ENCODE peak calls at places on chromosomes 6 and 20, in eight cellular contexts. A, R, I, X, Q, D, E and P are unnamed samples.

GRCh38 chr20:32281711-32282110 is 4.3 kb downstream of the KIF3B start:
- DNase-seq in X (no peak), E (no peak), D (no peak), A (no peak), R (no peak), Q (no peak), I (no peak), P (no peak)

GRCh38 chr6:4608361-4609115 is 167.7 kb upstream of the CDYL start:
- DNase-seq in R (peak; percentile 84), I (no peak), A (no peak), D (peak; percentile 81), X (no peak), E (no peak), Q (no peak), P (no peak)

GRCh38 chr6:155066371-155066770 is 71.3 kb downstream of the TIAM2 start:
- DNase-seq in X (peak; percentile 42), R (no peak), D (no peak), Q (no peak), I (no peak), E (peak; percentile 67), A (peak; percentile 55), P (no peak)

GRCh38 chr6:11975353-11975977 is 36.6 kb upstream of the HIVEP1 start:
- DNase-seq in I (no peak), X (no peak), Q (no peak), R (no peak), D (no peak), E (no peak), A (no peak), P (no peak)

GRCh38 chr20:8129211-8129986 is 2.7 kb upstream of the PLCB1 start:
- DNase-seq in D (no peak), Q (no peak), R (no peak), X (peak; percentile 57), A (no peak), E (peak; percentile 28), I (no peak), P (no peak)

GRCh38 chr6:150992682-150993081 is 127.2 kb downstream of the MTHFD1L start:
- DNase-seq in A (peak; percentile 9), X (no peak), D (no peak), Q (no peak), R (no peak), I (no peak), E (no peak), P (no peak)

GRCh38 chr20:6142348-6142993 is 19.6 kb upstream of the FERMT1 start:
- DNase-seq in I (peak; percentile 24), X (peak; percentile 71), Q (peak; percentile 85), A (peak; percentile 78), D (peak; percentile 17), R (peak; percentile 44), E (peak; percentile 74), P (peak; percentile 74)

GRCh38 chr6:131419698-131420097 is 153.3 kb upstream of the ARG1 start:
- DNase-seq in X (no peak), R (no peak), Q (no peak), A (no peak), I (no peak), E (no peak), D (no peak), P (peak; percentile 0)

GRCh38 chr6:7150381-7151064 is 42.8 kb downstream of the RREB1 start:
- DNase-seq in Q (no peak), E (no peak), I (no peak), A (no peak), X (no peak), D (no peak), R (no peak), P (no peak)

GRCh38 chr6:152206072-152206818 is 398.8 kb downstream of the ESR1 start:
- DNase-seq in D (peak; percentile 7), X (peak; percentile 25), Q (no peak), I (no peak), E (peak; percentile 37), R (no peak), A (peak; percentile 27), P (no peak)

GRCh38 chr6:11423072-11423471 is 114.5 kb upstream of the TMEM170B start:
- DNase-seq in X (no peak), E (no peak), I (no peak), A (no peak), D (no peak), R (no peak), Q (no peak), P (no peak)

GRCh38 chr6:21024621-21025020 is 490.4 kb downstream of the CDKAL1 start:
- DNase-seq in Q (no peak), I (no peak), A (no peak), R (no peak), D (no peak), E (peak; percentile 70), X (peak; percentile 50), P (no peak)

GRCh38 chr6:79421707-79422484 is 115.3 kb downstream of the LCA5 start:
- DNase-seq in I (peak; percentile 94), D (no peak), E (peak; percentile 96), A (no peak), X (peak; percentile 96), Q (peak; percentile 95), R (no peak), P (peak; percentile 88)

GRCh38 chr20:14979472-14979986 is 642.1 kb upstream of the FLRT3 start:
- DNase-seq in R (no peak), E (no peak), Q (no peak), I (no peak), A (no peak), X (no peak), D (no peak), P (no peak)

GRCh38 chr6:46863791-46864190 is 57.9 kb downstream of the ADGRF5 start:
- DNase-seq in I (no peak), R (no peak), X (no peak), D (no peak), E (no peak), A (no peak), Q (no peak), P (no peak)

GRCh38 chr6:27066802-27067201 is 180.7 kb upstream of the PRSS16 start:
- DNase-seq in I (no peak), A (no peak), E (no peak), R (no peak), D (no peak), X (no peak), Q (no peak), P (no peak)

GRCh38 chr20:33539129-33539528 is 49.2 kb downstream of the CBFA2T2 start:
- DNase-seq in R (no peak), E (peak; percentile 29), X (peak; percentile 17), D (no peak), I (no peak), A (no peak), Q (no peak), P (no peak)

GRCh38 chr6:36504982-36505381 is 42.3 kb downstream of the STK38 start:
- DNase-seq in R (no peak), I (no peak), A (peak; percentile 56), E (peak; percentile 36), X (peak; percentile 51), D (no peak), Q (no peak), P (no peak)

GRCh38 chr6:2221724-2222274 is 23.6 kb downstream of the GMDS start:
- DNase-seq in Q (no peak), D (no peak), R (no peak), X (no peak), I (no peak), E (no peak), A (no peak), P (no peak)

GRCh38 chr6:21739838-21740237 is 146.3 kb downstream of the SOX4 start:
- DNase-seq in E (no peak), I (no peak), R (no peak), A (no peak), D (no peak), Q (no peak), X (no peak), P (no peak)